ENCODE peak calls at places on chromosomes 1 and 21, in eight cellular contexts. One of them, this sample, is unnamed.

GRCh38 chr1:192518700-192519099 is 56.9 kb upstream of the RGS1 start:
- DNase-seq in WTC11: no peak
- DNase-seq in AG04449: no peak
- DNase-seq in endothelial cell: no peak
- DNase-seq in iPS-NIHi11: no peak
- DNase-seq in psoas muscle: no peak
- DNase-seq in fibroblast of mammary gland: peak; percentile 42
- DNase-seq in stimulated activated CD4-positive, alpha-beta T cell treated with anti-CD3 and anti-CD28 coated beads, Interleukin-12 subunit alpha, Interleukin-12 subunit beta, amount 100 ng/mL, for 4 hours: no peak
- DNase-seq in this sample: no peak

GRCh38 chr1:160001440-160001839 is 30.4 kb downstream of the PIGM start:
- DNase-seq in psoas muscle: no peak
- DNase-seq in fibroblast of mammary gland: no peak
- DNase-seq in stimulated activated CD4-positive, alpha-beta T cell treated with anti-CD3 and anti-CD28 coated beads, Interleukin-12 subunit alpha, Interleukin-12 subunit beta, amount 100 ng/mL, for 4 hours: no peak
- DNase-seq in WTC11: no peak
- DNase-seq in iPS-NIHi11: no peak
- DNase-seq in endothelial cell: no peak
- DNase-seq in AG04449: no peak
- DNase-seq in this sample: no peak

GRCh38 chr1:169309178-169310166 is 58.1 kb downstream of the NME7 start:
- DNase-seq in stimulated activated CD4-positive, alpha-beta T cell treated with anti-CD3 and anti-CD28 coated beads, Interleukin-12 subunit alpha, Interleukin-12 subunit beta, amount 100 ng/mL, for 4 hours: no peak
- DNase-seq in AG04449: no peak
- DNase-seq in WTC11: no peak
- DNase-seq in endothelial cell: no peak
- DNase-seq in psoas muscle: no peak
- DNase-seq in fibroblast of mammary gland: no peak
- DNase-seq in iPS-NIHi11: no peak
- DNase-seq in this sample: no peak

GRCh38 chr1:23167353-23168078 is 1.1 kb downstream of the LUZP1 start:
- DNase-seq in WTC11: peak; percentile 72
- DNase-seq in fibroblast of mammary gland: peak; percentile 44
- DNase-seq in iPS-NIHi11: peak; percentile 88
- DNase-seq in AG04449: no peak
- DNase-seq in psoas muscle: peak; percentile 64
- DNase-seq in endothelial cell: peak; percentile 45
- DNase-seq in stimulated activated CD4-positive, alpha-beta T cell treated with anti-CD3 and anti-CD28 coated beads, Interleukin-12 subunit alpha, Interleukin-12 subunit beta, amount 100 ng/mL, for 4 hours: no peak
- DNase-seq in this sample: no peak

GRCh38 chr1:210373628-210373877 is 44.9 kb downstream of the HHAT start:
- DNase-seq in endothelial cell: no peak
- DNase-seq in WTC11: no peak
- DNase-seq in stimulated activated CD4-positive, alpha-beta T cell treated with anti-CD3 and anti-CD28 coated beads, Interleukin-12 subunit alpha, Interleukin-12 subunit beta, amount 100 ng/mL, for 4 hours: no peak
- DNase-seq in iPS-NIHi11: no peak
- DNase-seq in psoas muscle: no peak
- DNase-seq in fibroblast of mammary gland: no peak
- DNase-seq in AG04449: no peak
- DNase-seq in this sample: no peak

GRCh38 chr1:54582566-54583306 is 34.7 kb downstream of the ACOT11 start:
- DNase-seq in WTC11: peak; percentile 66
- DNase-seq in endothelial cell: peak; percentile 27
- DNase-seq in fibroblast of mammary gland: no peak
- DNase-seq in stimulated activated CD4-positive, alpha-beta T cell treated with anti-CD3 and anti-CD28 coated beads, Interleukin-12 subunit alpha, Interleukin-12 subunit beta, amount 100 ng/mL, for 4 hours: no peak
- DNase-seq in iPS-NIHi11: peak; percentile 75
- DNase-seq in psoas muscle: no peak
- DNase-seq in AG04449: no peak
- DNase-seq in this sample: no peak

GRCh38 chr1:214551052-214551435 is 358 bp downstream of the PTPN14 start:
- DNase-seq in stimulated activated CD4-positive, alpha-beta T cell treated with anti-CD3 and anti-CD28 coated beads, Interleukin-12 subunit alpha, Interleukin-12 subunit beta, amount 100 ng/mL, for 4 hours: no peak
- DNase-seq in endothelial cell: no peak
- DNase-seq in psoas muscle: peak; percentile 84
- DNase-seq in iPS-NIHi11: peak; percentile 38
- DNase-seq in fibroblast of mammary gland: no peak
- DNase-seq in AG04449: no peak
- DNase-seq in WTC11: peak; percentile 56
- DNase-seq in this sample: no peak

GRCh38 chr1:201228011-201228983 is 37.7 kb downstream of the IGFN1 start:
- DNase-seq in psoas muscle: no peak
- DNase-seq in endothelial cell: no peak
- DNase-seq in AG04449: no peak
- DNase-seq in WTC11: no peak
- DNase-seq in fibroblast of mammary gland: no peak
- DNase-seq in iPS-NIHi11: no peak
- DNase-seq in stimulated activated CD4-positive, alpha-beta T cell treated with anti-CD3 and anti-CD28 coated beads, Interleukin-12 subunit alpha, Interleukin-12 subunit beta, amount 100 ng/mL, for 4 hours: no peak
- DNase-seq in this sample: no peak

GRCh38 chr1:80293818-80294217 is 1287.3 kb upstream of the ADGRL4 start:
- DNase-seq in stimulated activated CD4-positive, alpha-beta T cell treated with anti-CD3 and anti-CD28 coated beads, Interleukin-12 subunit alpha, Interleukin-12 subunit beta, amount 100 ng/mL, for 4 hours: no peak
- DNase-seq in iPS-NIHi11: no peak
- DNase-seq in endothelial cell: no peak
- DNase-seq in WTC11: no peak
- DNase-seq in psoas muscle: no peak
- DNase-seq in AG04449: no peak
- DNase-seq in fibroblast of mammary gland: peak; percentile 1
- DNase-seq in this sample: no peak

GRCh38 chr1:40059292-40059959 is 18.9 kb downstream of the CAP1 start:
- DNase-seq in psoas muscle: no peak
- DNase-seq in endothelial cell: peak; percentile 26
- DNase-seq in stimulated activated CD4-positive, alpha-beta T cell treated with anti-CD3 and anti-CD28 coated beads, Interleukin-12 subunit alpha, Interleukin-12 subunit beta, amount 100 ng/mL, for 4 hours: no peak
- DNase-seq in AG04449: no peak
- DNase-seq in iPS-NIHi11: peak; percentile 62
- DNase-seq in WTC11: peak; percentile 53
- DNase-seq in fibroblast of mammary gland: peak; percentile 43
- DNase-seq in this sample: no peak

GRCh38 chr1:30698401-30698981 is 24.9 kb downstream of the MATN1 start:
- DNase-seq in iPS-NIHi11: peak; percentile 36
- DNase-seq in stimulated activated CD4-positive, alpha-beta T cell treated with anti-CD3 and anti-CD28 coated beads, Interleukin-12 subunit alpha, Interleukin-12 subunit beta, amount 100 ng/mL, for 4 hours: no peak
- DNase-seq in WTC11: no peak
- DNase-seq in endothelial cell: no peak
- DNase-seq in psoas muscle: peak; percentile 64
- DNase-seq in fibroblast of mammary gland: peak; percentile 51
- DNase-seq in AG04449: no peak
- DNase-seq in this sample: no peak

GRCh38 chr1:159949891-159950480 is 4.1 kb downstream of the SLAMF9 start:
- DNase-seq in iPS-NIHi11: no peak
- DNase-seq in WTC11: no peak
- DNase-seq in AG04449: no peak
- DNase-seq in fibroblast of mammary gland: no peak
- DNase-seq in psoas muscle: no peak
- DNase-seq in endothelial cell: no peak
- DNase-seq in stimulated activated CD4-positive, alpha-beta T cell treated with anti-CD3 and anti-CD28 coated beads, Interleukin-12 subunit alpha, Interleukin-12 subunit beta, amount 100 ng/mL, for 4 hours: no peak
- DNase-seq in this sample: no peak

GRCh38 chr21:46414965-46415275 is 43.8 kb upstream of the DIP2A start:
- DNase-seq in WTC11: no peak
- DNase-seq in psoas muscle: peak; percentile 32
- DNase-seq in iPS-NIHi11: no peak
- DNase-seq in endothelial cell: no peak
- DNase-seq in stimulated activated CD4-positive, alpha-beta T cell treated with anti-CD3 and anti-CD28 coated beads, Interleukin-12 subunit alpha, Interleukin-12 subunit beta, amount 100 ng/mL, for 4 hours: no peak
- DNase-seq in AG04449: no peak
- DNase-seq in fibroblast of mammary gland: no peak
- DNase-seq in this sample: no peak

GRCh38 chr1:218304281-218305039 is 19.4 kb downstream of the RRP15 start:
- DNase-seq in stimulated activated CD4-positive, alpha-beta T cell treated with anti-CD3 and anti-CD28 coated beads, Interleukin-12 subunit alpha, Interleukin-12 subunit beta, amount 100 ng/mL, for 4 hours: no peak
- DNase-seq in iPS-NIHi11: peak; percentile 38
- DNase-seq in endothelial cell: no peak
- DNase-seq in fibroblast of mammary gland: peak; percentile 23
- DNase-seq in WTC11: no peak
- DNase-seq in psoas muscle: peak; percentile 69
- DNase-seq in AG04449: no peak
- DNase-seq in this sample: no peak

GRCh38 chr21:38293765-38294164 is 37.0 kb downstream of the KCNJ15 start:
- DNase-seq in endothelial cell: no peak
- DNase-seq in stimulated activated CD4-positive, alpha-beta T cell treated with anti-CD3 and anti-CD28 coated beads, Interleukin-12 subunit alpha, Interleukin-12 subunit beta, amount 100 ng/mL, for 4 hours: no peak
- DNase-seq in iPS-NIHi11: no peak
- DNase-seq in psoas muscle: no peak
- DNase-seq in WTC11: no peak
- DNase-seq in AG04449: no peak
- DNase-seq in fibroblast of mammary gland: no peak
- DNase-seq in this sample: no peak

GRCh38 chr1:172003766-172004530 is 162.7 kb downstream of the DNM3 start:
- DNase-seq in AG04449: no peak
- DNase-seq in fibroblast of mammary gland: peak; percentile 10
- DNase-seq in WTC11: no peak
- DNase-seq in iPS-NIHi11: no peak
- DNase-seq in stimulated activated CD4-positive, alpha-beta T cell treated with anti-CD3 and anti-CD28 coated beads, Interleukin-12 subunit alpha, Interleukin-12 subunit beta, amount 100 ng/mL, for 4 hours: no peak
- DNase-seq in endothelial cell: no peak
- DNase-seq in psoas muscle: no peak
- DNase-seq in this sample: no peak

GRCh38 chr1:231217056-231217455 is 24.0 kb upstream of the GNPAT start:
- DNase-seq in psoas muscle: no peak
- DNase-seq in AG04449: no peak
- DNase-seq in endothelial cell: no peak
- DNase-seq in WTC11: no peak
- DNase-seq in stimulated activated CD4-positive, alpha-beta T cell treated with anti-CD3 and anti-CD28 coated beads, Interleukin-12 subunit alpha, Interleukin-12 subunit beta, amount 100 ng/mL, for 4 hours: no peak
- DNase-seq in fibroblast of mammary gland: no peak
- DNase-seq in iPS-NIHi11: no peak
- DNase-seq in this sample: no peak

GRCh38 chr1:99674665-99675064 is 28.8 kb downstream of the PALMD start:
- DNase-seq in fibroblast of mammary gland: no peak
- DNase-seq in iPS-NIHi11: no peak
- DNase-seq in WTC11: no peak
- DNase-seq in stimulated activated CD4-positive, alpha-beta T cell treated with anti-CD3 and anti-CD28 coated beads, Interleukin-12 subunit alpha, Interleukin-12 subunit beta, amount 100 ng/mL, for 4 hours: no peak
- DNase-seq in endothelial cell: no peak
- DNase-seq in psoas muscle: no peak
- DNase-seq in AG04449: no peak
- DNase-seq in this sample: no peak

GRCh38 chr1:93783876-93784275 is 95.1 kb downstream of the DNTTIP2 start:
- DNase-seq in stimulated activated CD4-positive, alpha-beta T cell treated with anti-CD3 and anti-CD28 coated beads, Interleukin-12 subunit alpha, Interleukin-12 subunit beta, amount 100 ng/mL, for 4 hours: no peak
- DNase-seq in AG04449: no peak
- DNase-seq in endothelial cell: no peak
- DNase-seq in WTC11: no peak
- DNase-seq in psoas muscle: no peak
- DNase-seq in iPS-NIHi11: no peak
- DNase-seq in fibroblast of mammary gland: no peak
- DNase-seq in this sample: no peak

GRCh38 chr1:60162941-60163340 is 89.4 kb upstream of the C1orf87 start:
- DNase-seq in WTC11: no peak
- DNase-seq in AG04449: no peak
- DNase-seq in fibroblast of mammary gland: no peak
- DNase-seq in stimulated activated CD4-positive, alpha-beta T cell treated with anti-CD3 and anti-CD28 coated beads, Interleukin-12 subunit alpha, Interleukin-12 subunit beta, amount 100 ng/mL, for 4 hours: no peak
- DNase-seq in endothelial cell: no peak
- DNase-seq in psoas muscle: no peak
- DNase-seq in iPS-NIHi11: no peak
- DNase-seq in this sample: no peak

GRCh38 chr1:168178227-168178637 is 530 bp upstream of the TIPRL start:
- DNase-seq in endothelial cell: no peak
- DNase-seq in stimulated activated CD4-positive, alpha-beta T cell treated with anti-CD3 and anti-CD28 coated beads, Interleukin-12 subunit alpha, Interleukin-12 subunit beta, amount 100 ng/mL, for 4 hours: no peak
- DNase-seq in fibroblast of mammary gland: no peak
- DNase-seq in psoas muscle: no peak
- DNase-seq in WTC11: no peak
- DNase-seq in AG04449: no peak
- DNase-seq in iPS-NIHi11: peak; percentile 12
- DNase-seq in this sample: no peak

GRCh38 chr1:38741341-38741740 is 118.2 kb downstream of the RRAGC start:
- DNase-seq in stimulated activated CD4-positive, alpha-beta T cell treated with anti-CD3 and anti-CD28 coated beads, Interleukin-12 subunit alpha, Interleukin-12 subunit beta, amount 100 ng/mL, for 4 hours: no peak
- DNase-seq in WTC11: peak; percentile 30
- DNase-seq in fibroblast of mammary gland: no peak
- DNase-seq in AG04449: peak; percentile 49
- DNase-seq in psoas muscle: no peak
- DNase-seq in endothelial cell: no peak
- DNase-seq in iPS-NIHi11: peak; percentile 41
- DNase-seq in this sample: no peak

GRCh38 chr1:207124389-207124788 is 20.4 kb downstream of the C4BPA start:
- DNase-seq in AG04449: no peak
- DNase-seq in endothelial cell: no peak
- DNase-seq in iPS-NIHi11: no peak
- DNase-seq in psoas muscle: no peak
- DNase-seq in stimulated activated CD4-positive, alpha-beta T cell treated with anti-CD3 and anti-CD28 coated beads, Interleukin-12 subunit alpha, Interleukin-12 subunit beta, amount 100 ng/mL, for 4 hours: no peak
- DNase-seq in fibroblast of mammary gland: no peak
- DNase-seq in WTC11: no peak
- DNase-seq in this sample: no peak

GRCh38 chr1:93784538-93784937 is 94.5 kb downstream of the DNTTIP2 start:
- DNase-seq in WTC11: no peak
- DNase-seq in iPS-NIHi11: no peak
- DNase-seq in AG04449: no peak
- DNase-seq in fibroblast of mammary gland: no peak
- DNase-seq in stimulated activated CD4-positive, alpha-beta T cell treated with anti-CD3 and anti-CD28 coated beads, Interleukin-12 subunit alpha, Interleukin-12 subunit beta, amount 100 ng/mL, for 4 hours: no peak
- DNase-seq in endothelial cell: no peak
- DNase-seq in psoas muscle: no peak
- DNase-seq in this sample: no peak

GRCh38 chr1:15426492-15427279 is 11.6 kb upstream of the CTRC start:
- DNase-seq in psoas muscle: peak; percentile 57
- DNase-seq in AG04449: no peak
- DNase-seq in stimulated activated CD4-positive, alpha-beta T cell treated with anti-CD3 and anti-CD28 coated beads, Interleukin-12 subunit alpha, Interleukin-12 subunit beta, amount 100 ng/mL, for 4 hours: no peak
- DNase-seq in endothelial cell: no peak
- DNase-seq in iPS-NIHi11: no peak
- DNase-seq in fibroblast of mammary gland: peak; percentile 69
- DNase-seq in WTC11: no peak
- DNase-seq in this sample: no peak

GRCh38 chr1:116122955-116123757 is 12.0 kb downstream of the MAB21L3 start:
- DNase-seq in WTC11: no peak
- DNase-seq in endothelial cell: no peak
- DNase-seq in iPS-NIHi11: no peak
- DNase-seq in stimulated activated CD4-positive, alpha-beta T cell treated with anti-CD3 and anti-CD28 coated beads, Interleukin-12 subunit alpha, Interleukin-12 subunit beta, amount 100 ng/mL, for 4 hours: no peak
- DNase-seq in fibroblast of mammary gland: peak; percentile 98
- DNase-seq in psoas muscle: no peak
- DNase-seq in AG04449: peak; percentile 54
- DNase-seq in this sample: peak; percentile 86

GRCh38 chr1:247647864-247648263 is 31.7 kb downstream of the OR13G1 start:
- DNase-seq in psoas muscle: no peak
- DNase-seq in AG04449: no peak
- DNase-seq in stimulated activated CD4-positive, alpha-beta T cell treated with anti-CD3 and anti-CD28 coated beads, Interleukin-12 subunit alpha, Interleukin-12 subunit beta, amount 100 ng/mL, for 4 hours: no peak
- DNase-seq in endothelial cell: no peak
- DNase-seq in iPS-NIHi11: peak; percentile 55
- DNase-seq in WTC11: no peak
- DNase-seq in fibroblast of mammary gland: no peak
- DNase-seq in this sample: no peak

GRCh38 chr1:151372411-151372934 is at the start of gene SELENBP1:
- DNase-seq in endothelial cell: peak; percentile 37
- DNase-seq in fibroblast of mammary gland: peak; percentile 74
- DNase-seq in WTC11: peak; percentile 63
- DNase-seq in iPS-NIHi11: peak; percentile 81
- DNase-seq in AG04449: peak; percentile 12
- DNase-seq in stimulated activated CD4-positive, alpha-beta T cell treated with anti-CD3 and anti-CD28 coated beads, Interleukin-12 subunit alpha, Interleukin-12 subunit beta, amount 100 ng/mL, for 4 hours: no peak
- DNase-seq in psoas muscle: peak; percentile 89
- DNase-seq in this sample: no peak

GRCh38 chr1:8847990-8848389 is 30.5 kb downstream of the ENO1 start:
- DNase-seq in psoas muscle: no peak
- DNase-seq in AG04449: no peak
- DNase-seq in stimulated activated CD4-positive, alpha-beta T cell treated with anti-CD3 and anti-CD28 coated beads, Interleukin-12 subunit alpha, Interleukin-12 subunit beta, amount 100 ng/mL, for 4 hours: no peak
- DNase-seq in WTC11: no peak
- DNase-seq in fibroblast of mammary gland: no peak
- DNase-seq in endothelial cell: no peak
- DNase-seq in iPS-NIHi11: no peak
- DNase-seq in this sample: no peak

This sample was measured in BJ.